ENCODE peak calls at places on chromosomes 1 and 21, in seven cellular contexts. A is WTC11, P is K562, G is HepG2, C is H1, Z is HEK293T, B is GM12878. H is an unnamed sample.

GRCh38 chr1:151970641-151971040 is 23.0 kb downstream of the S100A10 start:
- DNase-seq in A (no peak), P (peak), G (no peak), C (no peak), Z (no peak), B (no peak), H (no peak)

GRCh38 chr1:8911416-8912309 is 33.2 kb upstream of the ENO1 start:
- DNase-seq in A (peak), P (no peak), G (no peak), C (peak), Z (no peak), B (no peak), H (no peak)

GRCh38 chr1:223500560-223501425 is 107.6 kb downstream of the CCDC185 start:
- DNase-seq in A (no peak), P (no peak), G (no peak), C (no peak), Z (no peak), B (no peak), H (peak)

GRCh38 chr1:208238710-208239517 is 5.3 kb downstream of the PLXNA2 start:
- DNase-seq in A (peak), P (peak), G (no peak), C (no peak), Z (peak), B (no peak), H (peak)

GRCh38 chr1:207067695-207068094 is 14.6 kb downstream of the PFKFB2 start:
- DNase-seq in A (no peak), P (no peak), G (no peak), C (no peak), Z (no peak), B (no peak), H (no peak)

GRCh38 chr1:176073524-176074157 is 133.4 kb downstream of the COP1 start:
- DNase-seq in A (peak), P (peak), G (peak), C (no peak), Z (peak), B (peak), H (peak)

GRCh38 chr1:15965228-15965767 is 10.6 kb downstream of the ZBTB17 start:
- DNase-seq in A (no peak), P (no peak), G (no peak), C (no peak), Z (no peak), B (peak), H (no peak)

GRCh38 chr1:31776032-31776431 is 11.9 kb upstream of the ADGRB2 start:
- DNase-seq in A (no peak), P (no peak), G (no peak), C (no peak), Z (no peak), B (no peak), H (no peak)

GRCh38 chr1:87243573-87243972 is 85.1 kb upstream of the LMO4 start:
- DNase-seq in A (no peak), P (no peak), G (no peak), C (no peak), Z (no peak), B (no peak), H (no peak)

GRCh38 chr21:18840239-18840638 is 436.7 kb upstream of the TMPRSS15 start:
- DNase-seq in A (peak), P (peak), G (no peak), C (peak), Z (peak), B (no peak), H (peak)

GRCh38 chr1:51863384-51863783 is 15.1 kb downstream of the NRDC start:
- DNase-seq in A (no peak), P (no peak), G (no peak), C (no peak), Z (no peak), B (peak), H (no peak)

GRCh38 chr1:233664254-233664653 is 50.3 kb downstream of the KCNK1 start:
- DNase-seq in A (no peak), P (no peak), G (no peak), C (no peak), Z (no peak), B (no peak), H (no peak)

GRCh38 chr1:31568895-31569655 is 7.2 kb upstream of the TINAGL1 start:
- DNase-seq in A (no peak), P (peak), G (no peak), C (no peak), Z (peak), B (no peak), H (no peak)

GRCh38 chr1:110060034-110060661 is 10.3 kb downstream of the ALX3 start:
- DNase-seq in A (peak), P (peak), G (peak), C (no peak), Z (peak), B (no peak), H (no peak)

GRCh38 chr1:30613188-30613587 is 110.2 kb downstream of the MATN1 start:
- DNase-seq in A (no peak), P (no peak), G (no peak), C (no peak), Z (no peak), B (no peak), H (no peak)

GRCh38 chr1:243964915-243965314 is 86.2 kb upstream of the ZBTB18 start:
- DNase-seq in A (no peak), P (no peak), G (no peak), C (no peak), Z (no peak), B (no peak), H (no peak)

GRCh38 chr1:24348196-24348595 is 29.0 kb downstream of the GRHL3 start:
- DNase-seq in A (no peak), P (no peak), G (no peak), C (no peak), Z (no peak), B (no peak), H (no peak)

GRCh38 chr1:18724001-18724411 is 93.4 kb downstream of the PAX7 start:
- DNase-seq in A (no peak), P (no peak), G (no peak), C (no peak), Z (no peak), B (no peak), H (no peak)

GRCh38 chr1:81702903-81703302 is 97.8 kb upstream of the ADGRL2 start:
- DNase-seq in A (no peak), P (no peak), G (no peak), C (no peak), Z (no peak), B (no peak), H (no peak)

GRCh38 chr1:17486242-17486641 is 46.8 kb upstream of the RCC2 start:
- DNase-seq in A (peak), P (no peak), G (no peak), C (no peak), Z (no peak), B (no peak), H (no peak)

GRCh38 chr1:156577512-156577911 is 2.0 kb upstream of the TTC24 start:
- DNase-seq in A (no peak), P (no peak), G (no peak), C (no peak), Z (no peak), B (no peak), H (no peak)

GRCh38 chr1:46204406-46204742 is 1.2 kb downstream of the LURAP1 start:
- DNase-seq in A (no peak), P (no peak), G (no peak), C (no peak), Z (no peak), B (no peak), H (no peak)

DNA sequence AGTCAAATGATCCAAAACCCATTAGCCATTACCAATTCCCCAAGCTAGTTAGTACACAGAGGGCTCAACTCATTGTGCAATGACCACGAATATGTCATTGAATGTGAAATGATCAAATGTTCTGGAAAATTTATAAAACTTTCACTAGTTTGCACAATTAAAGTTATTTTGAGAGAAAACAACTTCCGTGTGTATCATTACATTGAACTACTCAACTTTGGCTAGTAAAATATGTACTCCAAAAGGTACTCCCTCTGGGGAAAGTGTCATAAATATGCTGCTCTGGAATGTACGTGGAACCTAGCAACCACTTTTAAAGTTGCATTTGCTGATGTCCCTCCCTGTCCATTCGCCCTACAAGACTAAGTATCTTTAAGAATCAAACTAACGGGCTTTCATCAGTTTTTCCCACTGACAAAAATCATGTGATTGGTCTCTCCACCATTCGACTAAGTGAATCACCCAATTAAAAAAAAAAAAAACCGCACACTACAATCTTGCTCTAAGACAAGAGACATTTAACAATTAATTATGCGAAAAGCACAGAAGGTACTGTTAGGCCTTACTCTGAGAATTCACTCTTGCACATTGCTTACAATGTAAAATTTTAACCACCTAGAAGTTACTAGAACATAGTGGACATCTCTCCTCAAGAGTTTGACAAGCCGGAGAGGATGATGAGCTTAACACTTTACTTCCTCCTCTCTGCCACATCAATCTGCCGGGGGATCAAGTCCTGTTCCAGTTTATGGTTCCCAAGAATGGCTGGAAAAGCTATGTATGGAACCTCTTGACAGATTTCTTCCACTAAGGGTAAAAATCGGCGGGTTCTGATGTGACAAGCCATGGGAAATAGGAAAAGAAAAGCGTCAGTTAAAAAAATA is 1.1 kb downstream of the ACBD3 start:
- DNase-seq in A (no peak), P (no peak), G (no peak), C (no peak), Z (no peak), B (no peak), H (no peak)
- TF ChIP-seq SP1 in A (no peak), P (no peak), G (no peak), C (no peak), Z (no peak), B (no peak), H (no peak)

GRCh38 chr1:63555480-63555879 is 32.2 kb downstream of the EFCAB7 start:
- DNase-seq in A (no peak), P (no peak), G (no peak), C (no peak), Z (no peak), B (no peak), H (no peak)

GRCh38 chr1:63559357-63559756 is 33.9 kb upstream of the PGM1 start:
- DNase-seq in A (no peak), P (no peak), G (no peak), C (no peak), Z (no peak), B (no peak), H (no peak)

DNA sequence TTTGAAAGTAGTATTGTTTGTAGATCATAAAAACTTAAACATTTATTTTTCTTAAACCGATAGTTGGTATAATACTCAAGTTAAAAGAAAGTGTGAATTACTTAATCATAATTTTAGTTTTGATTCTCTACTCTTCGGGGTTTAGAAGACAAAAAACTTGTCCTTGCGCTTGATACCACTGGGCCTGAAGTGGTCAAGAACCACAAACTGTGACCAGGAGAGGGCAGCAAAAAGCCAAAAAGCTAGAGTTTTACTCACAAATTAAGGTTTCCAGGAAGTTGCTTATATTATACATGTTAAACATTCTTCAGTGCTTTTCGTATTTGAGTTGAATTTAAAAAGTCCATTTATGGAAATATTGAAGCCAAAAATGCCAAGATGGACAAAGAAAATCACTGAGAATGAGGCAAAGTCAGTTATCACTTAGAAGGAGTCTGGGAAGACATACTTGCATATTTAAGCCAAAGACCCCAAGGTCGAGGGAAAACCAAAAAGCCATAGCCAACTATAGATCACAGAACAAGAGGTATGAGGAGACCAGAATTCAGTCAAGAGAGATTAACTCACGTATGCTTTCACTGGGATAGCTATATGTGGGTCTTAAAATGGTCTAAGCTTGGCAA is 34.2 kb downstream of the EFCAB7 start:
- DNase-seq in A (peak), P (peak), G (peak), C (no peak), Z (peak), B (no peak), H (peak)
- TF ChIP-seq SP1 in A (no peak), P (no peak), G (no peak), C (no peak), Z (no peak), B (no peak), H (no peak)

GRCh38 chr1:49026230-49026811 is 249.6 kb upstream of the BEND5 start:
- DNase-seq in A (no peak), P (no peak), G (no peak), C (no peak), Z (no peak), B (no peak), H (no peak)
- TF ChIP-seq SP1 in A (no peak), P (no peak), G (no peak), C (no peak), Z (no peak), B (no peak), H (no peak)

DNA sequence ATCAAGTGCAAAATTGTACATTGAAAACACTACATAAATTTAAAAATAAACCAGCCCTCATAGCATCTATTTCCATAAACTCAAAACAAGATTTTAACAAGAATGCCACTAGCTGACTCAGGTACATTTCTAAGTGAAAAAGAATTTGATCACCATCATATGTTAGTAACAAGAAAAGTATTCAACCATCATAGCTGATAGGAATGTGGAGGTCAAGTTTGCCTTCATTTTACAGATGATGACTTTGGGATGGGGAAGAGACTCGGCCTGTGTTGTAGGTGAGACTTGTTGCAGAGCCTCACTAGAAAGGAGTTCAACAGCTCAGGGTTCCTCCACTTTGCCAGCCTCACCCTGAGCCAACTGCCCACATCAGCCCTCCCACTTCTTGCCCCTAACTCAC is 318.8 kb upstream of the FAM78B start:
- DNase-seq in A (no peak), P (no peak), G (no peak), C (no peak), Z (no peak), B (no peak), H (no peak)
- TF ChIP-seq SP1 in A (no peak), P (no peak), G (no peak), C (no peak), Z (no peak), B (no peak), H (no peak)

GRCh38 chr1:4770713-4771112 is 116.3 kb downstream of the AJAP1 start:
- DNase-seq in A (no peak), P (no peak), G (no peak), C (no peak), Z (no peak), B (no peak), H (no peak)
- TF ChIP-seq SP1 in A (no peak), P (no peak), G (no peak), C (no peak), Z (no peak), B (no peak), H (no peak)